ENCODE peak calls at places on chromosome 18, in seven cellular contexts. A is posterior cingulate gyrus; E is hepatocyte; I is activated CD8-positive, alpha-beta memory T cell treated with anti-CD3 and anti-CD28 coated beads, Interleukin-2, amount 50 U/mL, for 4 hours; Y is T-cell; V is Jurkat, Clone E6-1; Q is fibroblast of lung. W is an unnamed sample.

GRCh38 chr18:8659609-8660242 is 45.6 kb upstream of the MTCL1 start:
- DNase-seq in A (no peak), V (no peak), I (no peak), E (no peak), Q (no peak), Y (no peak), W (no peak)

GRCh38 chr18:10565835-10566234 is 40.0 kb downstream of the NAPG start:
- DNase-seq in A (peak), E (no peak), I (no peak), Y (no peak), V (no peak), Q (no peak), W (no peak)

GRCh38 chr18:65938592-65939372 is 188.0 kb downstream of the CDH7 start:
- DNase-seq in Q (peak), Y (no peak), V (peak), I (no peak), A (no peak), E (peak), W (no peak)

GRCh38 chr18:46768166-46768921 is 11.5 kb upstream of the ST8SIA5 start:
- DNase-seq in Y (no peak), E (no peak), Q (no peak), V (no peak), A (no peak), I (no peak), W (no peak)

GRCh38 chr18:48333563-48333962 is 75.6 kb downstream of the ZBTB7C start:
- DNase-seq in E (no peak), Y (no peak), I (no peak), A (no peak), V (no peak), Q (no peak), W (no peak)

GRCh38 chr18:22868831-22869230 is 64.3 kb upstream of the RBBP8 start:
- DNase-seq in V (no peak), E (no peak), I (no peak), Y (no peak), Q (no peak), A (no peak), W (no peak)

GRCh38 chr18:75116809-75117208 is 92.1 kb downstream of the PTGR3 start:
- DNase-seq in V (no peak), E (no peak), Q (no peak), A (no peak), I (no peak), Y (no peak), W (no peak)

GRCh38 chr18:48729421-48729820 is 190.6 kb downstream of the CTIF start:
- DNase-seq in A (no peak), I (no peak), Q (no peak), Y (no peak), E (no peak), V (no peak), W (no peak)

W was measured in stimulated activated effector memory CD8-positive, alpha-beta T cell treated with anti-CD3 and anti-CD28 coated beads, Interleukin-12 subunit alpha, Interleukin-12 subunit beta, amount 100 ng/mL, for 72 hours.